ENCODE peak calls at places on chromosomes 16 and 17, in ten cellular contexts. F, S, U, E, G, Y, Z, A, H and C are unnamed samples.

GRCh38 chr17:77436058-77436442 is 295.3 kb downstream of the SEC14L1 start:
- DNase-seq in H (no peak), E (no peak), S (peak; percentile 79), Z (peak; percentile 69), U (no peak), A (no peak), Y (no peak), G (no peak), F (peak; percentile 62), C (no peak)

GRCh38 chr17:78674595-78675315 is 97.6 kb upstream of the DNAH17 start:
- DNase-seq in F (no peak), A (no peak), Y (no peak), E (no peak), S (no peak), H (no peak), Z (no peak), G (no peak), U (no peak), C (no peak)

GRCh38 chr17:73165616-73166404 is 1.0 kb downstream of the SSTR2 start:
- DNase-seq in Y (no peak), Z (no peak), A (no peak), E (no peak), U (no peak), H (no peak), G (no peak), F (no peak), S (no peak), C (no peak)

GRCh38 chr17:4607773-4608187 is 23.5 kb downstream of the SMTNL2 start:
- DNase-seq in Z (peak; percentile 49), Y (peak; percentile 73), F (peak; percentile 83), U (peak; percentile 54), H (no peak), G (no peak), S (peak; percentile 76), E (no peak), A (no peak), C (peak; percentile 74)

GRCh38 chr17:45391291-45391690 is 41.4 kb downstream of the ARHGAP27 start:
- DNase-seq in F (no peak), U (no peak), Z (no peak), G (no peak), Y (no peak), A (no peak), H (no peak), S (no peak), E (no peak), C (no peak)

GRCh38 chr16:56349711-56350161 is 75.6 kb downstream of the AMFR start:
- DNase-seq in A (no peak), U (no peak), Y (peak; percentile 80), F (no peak), H (no peak), G (no peak), Z (no peak), S (no peak), E (no peak), C (no peak)

GRCh38 chr17:76368545-76368944 is 14.8 kb upstream of the PRPSAP1 start:
- DNase-seq in U (no peak), Z (peak; percentile 65), S (no peak), H (no peak), F (no peak), G (no peak), Y (no peak), E (no peak), A (no peak), C (no peak)

GRCh38 chr17:27956601-27957445 is 63.7 kb upstream of the LYRM9 start:
- DNase-seq in A (no peak), H (no peak), Z (peak; percentile 2), F (peak; percentile 44), G (no peak), E (no peak), U (no peak), S (no peak), Y (no peak), C (no peak)

GRCh38 chr16:87383522-87384161 is at the start of gene FBXO31:
- DNase-seq in Z (peak; percentile 94), A (peak; percentile 88), F (peak; percentile 89), H (peak; percentile 88), E (peak; percentile 82), S (peak; percentile 87), G (peak; percentile 41), Y (peak; percentile 93), U (peak; percentile 93), C (peak; percentile 84)

GRCh38 chr17:78224226-78225087 is 7.0 kb upstream of the TMEM235 start:
- DNase-seq in U (no peak), F (no peak), Z (no peak), H (no peak), E (no peak), S (no peak), Y (no peak), A (no peak), G (no peak), C (no peak)

GRCh38 chr17:63945851-63946439 is 13.8 kb upstream of the CD79B start:
- DNase-seq in A (no peak), E (no peak), Y (no peak), F (no peak), S (no peak), Z (no peak), H (no peak), U (no peak), G (no peak), C (peak; percentile 85)

GRCh38 chr17:38898812-38899348 is 26.5 kb upstream of the LASP1NB start:
- DNase-seq in Z (no peak), H (no peak), G (no peak), A (no peak), S (peak; percentile 64), E (no peak), Y (no peak), F (no peak), U (peak; percentile 72), C (peak; percentile 93)

GRCh38 chr16:351804-352520 is 561 bp downstream of the AXIN1 start:
- DNase-seq in A (no peak), F (no peak), U (peak; percentile 46), Z (no peak), S (peak; percentile 46), G (no peak), E (no peak), Y (peak; percentile 68), H (no peak), C (peak; percentile 76)

GRCh38 chr16:12903325-12904040 is 2.1 kb downstream of the SHISA9 start:
- DNase-seq in G (no peak), Y (no peak), E (no peak), S (no peak), A (no peak), F (no peak), H (no peak), U (no peak), Z (no peak), C (no peak)

GRCh38 chr16:80369559-80369958 is 171.2 kb upstream of the DYNLRB2 start:
- DNase-seq in S (no peak), H (no peak), U (peak; percentile 34), A (no peak), Y (no peak), E (peak; percentile 42), F (peak; percentile 25), Z (peak; percentile 60), G (no peak), C (peak; percentile 64)

GRCh38 chr17:19502517-19502916 is 31.1 kb upstream of the SLC47A1 start:
- DNase-seq in G (no peak), Y (no peak), A (peak; percentile 14), S (no peak), H (no peak), F (no peak), U (no peak), E (no peak), Z (no peak), C (no peak)

GRCh38 chr16:10594312-10594950 is 14.0 kb upstream of the EMP2 start:
- DNase-seq in Z (no peak), S (no peak), Y (no peak), A (peak; percentile 81), G (no peak), F (no peak), E (peak; percentile 89), H (no peak), U (peak; percentile 93), C (peak; percentile 90)

GRCh38 chr17:45241315-45242011 is 19.8 kb downstream of the FMNL1 start:
- DNase-seq in F (no peak), A (no peak), E (peak; percentile 74), G (no peak), Z (no peak), H (no peak), S (no peak), Y (no peak), U (no peak), C (peak; percentile 63)

GRCh38 chr16:70656712-70657263 is 10.4 kb downstream of the IL34 start:
- DNase-seq in Z (no peak), Y (peak; percentile 65), S (no peak), A (no peak), U (no peak), G (no peak), F (no peak), H (no peak), E (no peak), C (no peak)
- TF ChIP-seq CTCF in Z (no peak), Y (no peak), S (no peak), A (no peak), U (no peak), G (no peak), F (no peak), H (no peak), E (no peak), C (no peak)

GRCh38 chr16:88804173-88804551 is 573 bp downstream of the CDT1 start:
- DNase-seq in S (no peak), Y (no peak), Z (no peak), E (no peak), U (no peak), F (no peak), G (no peak), H (no peak), A (no peak), C (no peak)
- TF ChIP-seq POLR2A in S (no peak), Y (no peak), Z (no peak), E (no peak), U (no peak), F (no peak), G (no peak), H (no peak), A (no peak), C (no peak)

GRCh38 chr17:29931253-29931932 is 1.4 kb upstream of the SSH2 start:
- DNase-seq in A (no peak), Z (peak; percentile 78), H (peak; percentile 82), G (peak; percentile 17), F (peak; percentile 72), S (peak; percentile 69), Y (peak; percentile 66), U (peak; percentile 70), E (peak; percentile 68), C (peak; percentile 59)
- H3K4me1 ChIP-seq in A (no peaks in the 10 kb centered on the region), Z (peaks cover 2% of the 10 kb centered on the region), H (peaks cover 23% of the 10 kb centered on the region), G (peaks cover 4% of the 10 kb centered on the region), F (peaks cover 39% of the 10 kb centered on the region), S (peaks cover 10% of the 10 kb centered on the region), Y (peaks cover 6% of the 10 kb centered on the region), U (peaks cover 5% of the 10 kb centered on the region), E (peaks cover 3% of the 10 kb centered on the region), C (peaks cover 5% of the 10 kb centered on the region)

DNA sequence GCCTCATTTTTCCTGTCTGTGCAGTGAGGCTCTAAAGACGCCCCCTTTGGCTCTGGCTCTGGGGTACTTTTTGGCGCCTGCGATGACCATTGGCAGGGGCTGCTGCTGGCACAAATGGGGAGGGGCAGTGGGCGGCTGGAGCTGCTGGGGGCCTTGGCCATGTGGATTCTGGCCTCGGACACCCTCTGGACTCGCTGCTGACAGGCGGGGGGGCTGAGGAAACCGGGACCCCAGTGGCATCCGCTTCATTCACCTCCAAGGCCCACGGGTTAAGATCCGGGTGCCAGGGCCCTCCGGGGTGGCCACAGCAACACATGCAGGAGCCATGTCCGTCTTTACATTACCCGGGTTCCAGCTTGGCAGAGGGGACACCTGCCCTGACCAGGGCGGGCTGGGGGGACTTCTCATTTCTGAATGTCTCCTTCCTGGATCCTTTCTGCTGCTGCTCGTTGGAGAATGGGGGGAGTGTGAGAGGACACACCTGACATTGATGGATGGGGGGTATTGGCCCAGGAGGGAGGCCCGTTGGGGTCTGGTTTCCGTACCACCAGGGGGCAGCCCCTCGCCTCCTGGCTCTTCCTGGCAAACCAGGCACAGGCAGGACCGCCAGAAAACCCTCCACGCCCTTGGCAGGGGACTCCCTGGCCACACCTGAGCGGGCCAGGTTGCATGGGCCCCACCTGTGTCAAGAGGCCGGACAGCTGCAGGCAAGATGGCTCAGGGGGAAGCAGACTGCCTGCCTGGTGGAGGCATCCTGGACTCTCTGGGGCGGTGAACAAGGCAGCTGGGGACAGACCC is 21.8 kb downstream of the GSE1 start:
- DNase-seq in F (no peak), G (no peak), H (no peak), E (no peak), S (no peak), Y (no peak), U (no peak), Z (no peak), A (no peak), C (no peak)
- TF ChIP-seq CTCF in F (no peak), G (no peak), H (peak; percentile 50), E (peak; percentile 15), S (no peak), Y (no peak), U (peak; percentile 14), Z (peak; percentile 9), A (no peak), C (no peak)